ENCODE peak calls at places on chromosomes 4 and X, in ten cellular contexts. V is AG04450; P is fibroblast of lung; H is CD8-positive, alpha-beta memory T cell; S is neural crest cell; I is naive thymus-derived CD8-positive, alpha-beta T cell; K is activated CD8-positive, alpha-beta memory T cell treated with anti-CD3 and anti-CD28 coated beads for 24 hours; U is RPMI7951; M is GM23248; L is right lobe of liver. O is an unnamed sample.

GRCh38 chr4:37588150-37588549 is 98.0 kb downstream of the RELL1 start:
- DNase-seq in L (no peak), M (no peak), U (no peak), K (no peak), H (no peak), P (no peak), V (no peak), I (no peak), S (no peak), O (no peak)

GRCh38 chr4:145618210-145618911 is 824 bp upstream of the MMAA start:
- DNase-seq in U (peak), L (no peak), I (peak), H (no peak), S (no peak), K (no peak), V (no peak), P (no peak), M (peak), O (no peak)

GRCh38 chrX:16479206-16479869 is 170.6 kb upstream of the S100G start:
- DNase-seq in H (no peak), S (no peak), V (no peak), P (peak), M (peak), I (no peak), U (peak), K (no peak), L (no peak), O (no peak)

GRCh38 chr4:20313237-20314030 is 61.7 kb downstream of the SLIT2 start:
- DNase-seq in M (no peak), L (no peak), V (no peak), I (no peak), H (no peak), K (no peak), U (no peak), S (peak), P (no peak), O (no peak)

GRCh38 chrX:153765138-153766079 is 1.4 kb downstream of the PLXNB3 start:
- DNase-seq in P (peak), V (no peak), U (peak), H (peak), K (no peak), M (peak), L (peak), S (peak), I (no peak), O (no peak)

GRCh38 chr4:41160010-41160789 is 54.1 kb downstream of the APBB2 start:
- DNase-seq in K (no peak), M (peak), I (no peak), H (no peak), V (no peak), L (no peak), S (no peak), P (peak), U (peak), O (peak)

GRCh38 chr4:11376146-11376545 is 52.5 kb downstream of the HS3ST1 start:
- DNase-seq in V (no peak), L (no peak), S (no peak), P (no peak), U (no peak), M (no peak), K (no peak), H (no peak), I (no peak), O (no peak)

GRCh38 chrX:23344208-23344903 is 9.7 kb downstream of the PTCHD1 start:
- DNase-seq in L (no peak), M (no peak), K (no peak), S (no peak), V (no peak), H (no peak), I (no peak), U (no peak), P (peak), O (no peak)

GRCh38 chrX:118526149-118526548 is 30.5 kb downstream of the DOCK11 start:
- DNase-seq in P (no peak), I (no peak), H (no peak), U (no peak), L (no peak), V (no peak), M (no peak), S (no peak), K (no peak), O (no peak)

GRCh38 chrX:136319600-136319999 is 18.8 kb downstream of the ADGRG4 start:
- DNase-seq in U (no peak), L (no peak), I (no peak), H (no peak), S (no peak), P (no peak), M (no peak), V (no peak), K (no peak), O (no peak)

O was measured in amniotic stem cell.